ENCODE peak calls at places on chromosomes 5 and 9, in five cellular contexts. P is OCI-LY7, O is PC-3, V is fibroblast of lung, T is H9. Q is an unnamed sample.
A peak's percentile ranks its signal among the peaks of the same experiment; 100 is the strongest.

GRCh38 chr5:148961261-148962199 is 101.3 kb downstream of the SH3TC2 start:
- DNase-seq in P (no peak), O (peak; percentile 99), V (peak; percentile 26), T (no peak), Q (no peak)

GRCh38 chr5:16934123-16934522 is 2.0 kb downstream of the MYO10 start:
- DNase-seq in P (peak; percentile 59), O (peak; percentile 96), V (peak; percentile 58), T (peak; percentile 73), Q (no peak)

GRCh38 chr5:127924606-127925005 is 159.0 kb upstream of the SLC12A2 start:
- DNase-seq in P (no peak), O (no peak), V (no peak), T (no peak), Q (no peak)

GRCh38 chr9:107948601-107949000 is 459.0 kb upstream of the KLF4 start:
- DNase-seq in P (no peak), O (no peak), V (peak; percentile 37), T (no peak), Q (no peak)

GRCh38 chr5:98786178-98786853 is 12.9 kb downstream of the RGMB start:
- DNase-seq in P (no peak), O (peak; percentile 85), V (peak; percentile 62), T (no peak), Q (no peak)

GRCh38 chr9:81317939-81318338 is 371.4 kb downstream of the TLE1 start:
- DNase-seq in P (no peak), O (peak; percentile 1), V (peak; percentile 77), T (no peak), Q (no peak)

GRCh38 chr9:86637515-86637914 is 283.3 kb upstream of the TUT7 start:
- DNase-seq in P (peak; percentile 4), O (no peak), V (peak; percentile 29), T (peak; percentile 83), Q (no peak)

GRCh38 chr5:50965621-50966362 is 299.4 kb downstream of the PARP8 start:
- DNase-seq in P (no peak), O (no peak), V (no peak), T (peak; percentile 52), Q (no peak)

GRCh38 chr9:17013010-17013409 is 121.8 kb upstream of the CNTLN start:
- DNase-seq in P (no peak), O (no peak), V (no peak), T (no peak), Q (peak; percentile 65)

GRCh38 chr9:6634441-6634840 is 11.1 kb downstream of the GLDC start:
- DNase-seq in P (no peak), O (no peak), V (no peak), T (no peak), Q (no peak)

GRCh38 chr9:104256031-104256709 is 162.1 kb downstream of the SMC2 start:
- DNase-seq in P (no peak), O (no peak), V (no peak), T (no peak), Q (no peak)

GRCh38 chr9:10366171-10366779 is 246.5 kb downstream of the PTPRD start:
- DNase-seq in P (peak; percentile 28), O (peak; percentile 66), V (peak; percentile 8), T (no peak), Q (peak; percentile 5)

GRCh38 chr9:137030931-137031527 is 859 bp downstream of the FUT7 start:
- DNase-seq in P (no peak), O (no peak), V (no peak), T (no peak), Q (no peak)

GRCh38 chr9:69882998-69883565 is 62.5 kb downstream of the CFAP95 start:
- DNase-seq in P (no peak), O (no peak), V (no peak), T (no peak), Q (no peak)

GRCh38 chr9:137619240-137620090 is 660 bp downstream of the EHMT1 start:
- DNase-seq in P (peak; percentile 59), O (peak; percentile 39), V (peak; percentile 45), T (no peak), Q (no peak)

GRCh38 chr9:121956808-121957207 is 136.3 kb downstream of the TTLL11 start:
- DNase-seq in P (no peak), O (peak; percentile 45), V (no peak), T (no peak), Q (no peak)

GRCh38 chr5:1115123-1115815 is 3.4 kb upstream of the SLC12A7 start:
- DNase-seq in P (no peak), O (no peak), V (no peak), T (no peak), Q (no peak)

GRCh38 chr5:142803428-142804111 is 33.4 kb downstream of the ARHGAP26 start:
- DNase-seq in P (no peak), O (no peak), V (no peak), T (no peak), Q (no peak)

GRCh38 chr9:121807918-121808278 is 156.5 kb downstream of the DAB2IP start:
- DNase-seq in P (no peak), O (no peak), V (no peak), T (no peak), Q (no peak)

GRCh38 chr5:80140496-80140895 is 105.3 kb downstream of the THBS4 start:
- DNase-seq in P (no peak), O (no peak), V (no peak), T (no peak), Q (no peak)

GRCh38 chr5:1722877-1723276 is 76.8 kb downstream of the MRPL36 start:
- DNase-seq in P (no peak), O (no peak), V (no peak), T (peak; percentile 10), Q (no peak)

GRCh38 chr9:116549061-116549664 is 137.9 kb upstream of the TRIM32 start:
- DNase-seq in P (no peak), O (peak; percentile 80), V (peak; percentile 94), T (no peak), Q (peak; percentile 28)

GRCh38 chr9:95250462-95251058 is 66.9 kb downstream of the FANCC start:
- DNase-seq in P (no peak), O (no peak), V (no peak), T (no peak), Q (no peak)

GRCh38 chr5:126448720-126449119 is 25.5 kb downstream of the GRAMD2B start:
- DNase-seq in P (no peak), O (no peak), V (no peak), T (no peak), Q (no peak)

GRCh38 chr5:126452477-126452876 is 29.3 kb downstream of the GRAMD2B start:
- DNase-seq in P (no peak), O (no peak), V (peak; percentile 45), T (no peak), Q (no peak)

GRCh38 chr5:126450895-126451294 is 27.7 kb downstream of the GRAMD2B start:
- DNase-seq in P (no peak), O (no peak), V (no peak), T (no peak), Q (no peak)

GRCh38 chr5:126450388-126450787 is 27.2 kb downstream of the GRAMD2B start:
- DNase-seq in P (no peak), O (no peak), V (peak; percentile 21), T (no peak), Q (no peak)

GRCh38 chr5:126449751-126450271 is 26.6 kb downstream of the GRAMD2B start:
- DNase-seq in P (no peak), O (peak; percentile 70), V (peak; percentile 74), T (no peak), Q (no peak)
- H3K79me2 ChIP-seq in P (no peaks in the 10 kb centered on the region), O (peaks cover 47% of the 10 kb centered on the region), V (peaks cover 8% of the 10 kb centered on the region), T (no peaks in the 10 kb centered on the region), Q (peaks cover 49% of the 10 kb centered on the region)

GRCh38 chr5:173629628-173630027 is 13.2 kb upstream of the BOD1 start:
- DNase-seq in P (peak; percentile 60), O (no peak), V (no peak), T (peak; percentile 79), Q (no peak)

GRCh38 chr5:173631478-173631877 is 15.0 kb upstream of the BOD1 start:
- DNase-seq in P (no peak), O (no peak), V (no peak), T (no peak), Q (no peak)

GRCh38 chr5:173633304-173633703 is 16.9 kb upstream of the BOD1 start:
- DNase-seq in P (no peak), O (no peak), V (no peak), T (no peak), Q (peak; percentile 53)

GRCh38 chr5:173628501-173628900 is 12.1 kb upstream of the BOD1 start:
- DNase-seq in P (no peak), O (no peak), V (no peak), T (no peak), Q (no peak)

DNA sequence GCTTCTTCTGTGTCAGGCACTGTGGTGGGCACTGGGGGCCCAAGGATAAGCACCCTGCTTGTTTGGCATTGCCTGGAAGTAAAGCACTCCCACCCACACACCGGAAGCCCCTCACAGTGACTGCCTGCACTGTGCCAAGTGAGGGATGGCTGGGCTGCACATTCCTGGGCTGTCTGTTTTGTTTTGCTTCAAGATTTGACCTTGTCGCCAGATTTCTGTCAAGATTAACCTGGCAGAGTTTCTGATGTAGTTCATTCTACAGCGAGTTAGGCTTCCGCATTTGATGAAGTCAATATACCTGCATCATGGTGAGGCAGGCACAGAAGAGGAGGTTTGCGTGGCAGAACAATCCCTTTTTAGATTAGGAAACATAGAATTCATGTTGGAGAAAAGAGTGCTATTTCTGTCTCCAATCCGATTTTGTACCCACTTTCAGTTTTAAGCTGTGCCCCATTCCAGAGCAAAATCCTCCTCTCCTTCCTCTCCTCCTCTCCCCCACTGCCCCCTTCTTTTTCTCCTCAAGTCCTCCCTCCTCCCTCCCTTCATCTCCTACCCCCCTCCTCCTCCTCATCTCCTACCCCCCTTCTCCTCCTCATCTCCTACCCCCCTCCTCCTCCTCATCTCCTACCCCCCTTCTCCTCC is 14.4 kb upstream of the BOD1 start:
- DNase-seq in P (no peak), O (no peak), V (no peak), T (no peak), Q (no peak)
- H3K79me2 ChIP-seq in P (no peaks in the 10 kb centered on the region), O (no peaks in the 10 kb centered on the region), V (no peaks in the 10 kb centered on the region), T (no peaks in the 10 kb centered on the region), Q (no peaks in the 10 kb centered on the region)

DNA sequence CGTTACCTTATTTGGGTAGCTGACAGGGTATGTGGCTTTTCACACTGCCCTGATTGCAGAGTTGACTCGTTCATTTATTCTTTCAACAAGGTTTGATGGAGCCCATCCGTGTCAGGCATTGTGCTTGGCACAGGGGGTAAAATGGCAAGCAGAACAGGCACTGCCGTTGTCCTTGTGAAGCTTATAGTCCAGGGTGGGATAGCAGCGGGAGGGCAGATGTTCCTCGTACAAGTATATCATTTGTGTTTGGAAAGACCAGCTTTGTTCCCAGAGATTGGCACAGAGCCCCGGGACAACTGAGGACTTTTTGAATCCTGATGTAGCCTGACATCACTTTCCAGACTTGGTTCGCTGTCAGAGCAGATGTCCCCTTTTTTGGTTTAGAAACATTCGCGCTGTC is 50.9 kb downstream of the MVB12B start:
- DNase-seq in P (no peak), O (no peak), V (no peak), T (no peak), Q (no peak)
- H3K79me2 ChIP-seq in P (no peaks in the 10 kb centered on the region), O (peaks cover 8% of the 10 kb centered on the region), V (no peaks in the 10 kb centered on the region), T (no peaks in the 10 kb centered on the region), Q (no peaks in the 10 kb centered on the region)

GRCh38 chr5:9502864-9503263 is 43.0 kb downstream of the SEMA5A start:
- DNase-seq in P (no peak), O (no peak), V (no peak), T (no peak), Q (no peak)

GRCh38 chr5:9498541-9499497 is 47.1 kb downstream of the SEMA5A start:
- DNase-seq in P (peak; percentile 1), O (peak; percentile 94), V (no peak), T (peak; percentile 52), Q (peak; percentile 60)

GRCh38 chr5:9502435-9502834 is 43.4 kb downstream of the SEMA5A start:
- DNase-seq in P (no peak), O (no peak), V (no peak), T (no peak), Q (no peak)

GRCh38 chr5:9499498-9499876 is 46.4 kb downstream of the SEMA5A start:
- DNase-seq in P (no peak), O (no peak), V (no peak), T (no peak), Q (no peak)

GRCh38 chr5:9500244-9500643 is 45.6 kb downstream of the SEMA5A start:
- DNase-seq in P (no peak), O (no peak), V (no peak), T (no peak), Q (no peak)
- H3K79me2 ChIP-seq in P (no peaks in the 10 kb centered on the region), O (no peaks in the 10 kb centered on the region), V (no peaks in the 10 kb centered on the region), T (no peaks in the 10 kb centered on the region), Q (no peaks in the 10 kb centered on the region)

Q was measured in keratinocyte.